ENCODE peak calls at places on chromosome 22, in nine cellular contexts. K is upper lobe of right lung; F is bronchial epithelial cell; R is frontal cortex; Y is activated naive CD4-positive, alpha-beta T cell treated with anti-CD3 and anti-CD28 coated beads, Interleukin-2, amount 50 U/mL, for 16 hours; G is head of caudate nucleus; B is effector CD4-positive, alpha-beta T cell; E is astrocyte of the cerebellum; M is T-helper 1 cell. W is an unnamed sample.

GRCh38 chr22:30856699-30857098 is 111.9 kb downstream of the MORC2 start:
- DNase-seq in G (no peak), R (no peak), M (no peak), Y (no peak), E (no peak), K (no peak), F (no peak), B (no peak), W (no peak)

GRCh38 chr22:50144005-50144614 is 26.4 kb upstream of the PANX2 start:
- DNase-seq in K (no peak), R (no peak), M (no peak), Y (no peak), E (no peak), F (no peak), B (no peak), G (no peak), W (no peak)

GRCh38 chr22:33013531-33014162 is 44.5 kb downstream of the SYN3 start:
- DNase-seq in M (no peak), G (no peak), B (no peak), K (no peak), F (no peak), R (no peak), E (no peak), Y (no peak), W (no peak)

GRCh38 chr22:45334068-45334467 is 24.3 kb downstream of the FAM118A start:
- DNase-seq in Y (no peak), F (peak), E (no peak), K (no peak), B (no peak), M (no peak), R (no peak), G (no peak), W (no peak)

GRCh38 chr22:49811014-49811791 is 16.5 kb downstream of the BRD1 start:
- DNase-seq in E (no peak), R (no peak), M (no peak), F (no peak), Y (no peak), B (no peak), G (no peak), K (no peak), W (no peak)

GRCh38 chr22:48976556-48977535 is 850.8 kb downstream of the BRD1 start:
- DNase-seq in E (no peak), K (no peak), M (no peak), F (no peak), R (no peak), G (no peak), Y (no peak), B (no peak), W (no peak)

GRCh38 chr22:24011735-24012068 is 598 bp downstream of the CABIN1 start:
- DNase-seq in G (no peak), E (no peak), Y (no peak), F (peak), B (no peak), R (no peak), K (no peak), M (no peak), W (no peak)

GRCh38 chr22:37735054-37735453 is 38.2 kb downstream of the TRIOBP start:
- DNase-seq in Y (no peak), M (no peak), K (peak), R (peak), B (no peak), F (no peak), E (no peak), G (no peak), W (no peak)

GRCh38 chr22:36461665-36462474 is 19.6 kb downstream of the TXN2 start:
- DNase-seq in R (no peak), M (no peak), F (peak), B (no peak), G (no peak), E (peak), K (peak), Y (no peak), W (peak)

GRCh38 chr22:19972652-19973550 is 31.3 kb upstream of the TXNRD2 start:
- DNase-seq in B (no peak), G (no peak), E (no peak), Y (no peak), R (no peak), F (no peak), M (no peak), K (no peak), W (no peak)

GRCh38 chr22:26998134-26998533 is 340.7 kb downstream of the MIAT start:
- DNase-seq in B (no peak), G (no peak), E (no peak), R (no peak), F (no peak), K (no peak), M (no peak), Y (no peak), W (no peak)

GRCh38 chr22:19750666-19751490 is 9.7 kb upstream of the TBX1 start:
- DNase-seq in B (no peak), E (peak), Y (no peak), R (no peak), F (peak), M (no peak), G (no peak), K (no peak), W (no peak)

GRCh38 chr22:49958961-49959781 is 1.4 kb upstream of the PIM3 start:
- DNase-seq in B (no peak), G (no peak), M (no peak), K (peak), R (no peak), Y (no peak), F (no peak), E (no peak), W (peak)

GRCh38 chr22:49413551-49413950 is 414.1 kb downstream of the BRD1 start:
- DNase-seq in G (no peak), F (no peak), Y (no peak), M (no peak), K (no peak), B (no peak), E (no peak), R (no peak), W (peak)

GRCh38 chr22:23849009-23850006 is 8.4 kb upstream of the SLC2A11 start:
- DNase-seq in M (peak), F (peak), R (peak), B (peak), Y (peak), K (peak), E (no peak), G (peak), W (peak)

GRCh38 chr22:37267661-37268413 is 14.5 kb upstream of the CYTH4 start:
- DNase-seq in F (no peak), M (no peak), K (peak), R (no peak), G (no peak), E (no peak), Y (no peak), B (no peak), W (no peak)

GRCh38 chr22:43635101-43635500 is 177.0 kb downstream of the EFCAB6 start:
- DNase-seq in B (no peak), R (no peak), M (no peak), Y (no peak), K (no peak), E (no peak), F (no peak), G (no peak), W (no peak)

GRCh38 chr22:30565341-30565740 is 9.1 kb downstream of the GAL3ST1 start:
- DNase-seq in E (no peak), R (no peak), Y (no peak), K (no peak), G (no peak), M (no peak), B (no peak), F (no peak), W (no peak)

GRCh38 chr22:36937319-36938027 is 24.0 kb downstream of the CSF2RB start:
- DNase-seq in K (no peak), M (no peak), E (no peak), B (no peak), R (no peak), F (no peak), Y (no peak), G (no peak), W (peak)

GRCh38 chr22:25170426-25170980 is 29.2 kb upstream of the CRYBB3 start:
- DNase-seq in R (no peak), K (peak), F (no peak), M (no peak), Y (no peak), G (no peak), E (no peak), B (no peak), W (no peak)

GRCh38 chr22:28992565-28993326 is 68.9 kb downstream of the C22orf31 start:
- DNase-seq in Y (no peak), B (no peak), F (no peak), M (no peak), K (no peak), G (no peak), E (no peak), R (no peak), W (no peak)